ENCODE peak calls at places on chromosomes 12 and 14, in ten cellular contexts. P, D, I, W, T, B, U, G, M and N are unnamed samples.

GRCh38 chr14:78836777-78837176 is 666.6 kb downstream of the NRXN3 start:
- DNase-seq in P (no peak), D (peak), I (peak), W (no peak), T (peak), B (no peak), U (no peak), G (peak), M (peak), N (no peak)

GRCh38 chr12:117489671-117490070 is 128.2 kb upstream of the NOS1 start:
- DNase-seq in P (no peak), D (no peak), I (no peak), W (no peak), T (peak), B (no peak), U (no peak), G (peak), M (no peak), N (no peak)

GRCh38 chr12:53047221-53048032 is 2.4 kb upstream of the TNS2 start:
- DNase-seq in P (peak), D (peak), I (no peak), W (peak), T (peak), B (peak), U (peak), G (peak), M (peak), N (peak)

GRCh38 chr12:61412209-61412608 is 848.0 kb upstream of the USP15 start:
- DNase-seq in P (no peak), D (no peak), I (no peak), W (no peak), T (no peak), B (no peak), U (no peak), G (no peak), M (no peak), N (no peak)

GRCh38 chr12:130872179-130873096 is 572 bp downstream of the RAN start:
- DNase-seq in P (no peak), D (peak), I (no peak), W (peak), T (no peak), B (peak), U (peak), G (peak), M (peak), N (peak)

GRCh38 chr12:132619301-132620112 is 931 bp downstream of the P2RX2 start:
- DNase-seq in P (no peak), D (peak), I (no peak), W (no peak), T (no peak), B (no peak), U (no peak), G (no peak), M (no peak), N (no peak)

GRCh38 chr12:51926718-51927117 is 19.4 kb downstream of the ACVRL1 start:
- DNase-seq in P (no peak), D (peak), I (no peak), W (no peak), T (peak), B (peak), U (no peak), G (no peak), M (no peak), N (no peak)

GRCh38 chr14:71206766-71207371 is 299.6 kb downstream of the PCNX1 start:
- DNase-seq in P (peak), D (no peak), I (peak), W (peak), T (peak), B (peak), U (no peak), G (no peak), M (no peak), N (no peak)

GRCh38 chr12:131736807-131737484 is 26.1 kb downstream of the SFSWAP start:
- DNase-seq in P (no peak), D (no peak), I (no peak), W (no peak), T (peak), B (no peak), U (no peak), G (no peak), M (peak), N (no peak)

GRCh38 chr12:132508248-132508740 is 18.3 kb downstream of the FBRSL1 start:
- DNase-seq in P (no peak), D (no peak), I (no peak), W (no peak), T (no peak), B (no peak), U (no peak), G (no peak), M (no peak), N (no peak)

GRCh38 chr12:43896496-43896895 is 60.6 kb downstream of the TMEM117 start:
- DNase-seq in P (no peak), D (no peak), I (peak), W (no peak), T (no peak), B (no peak), U (no peak), G (no peak), M (no peak), N (no peak)

GRCh38 chr12:20443792-20444191 is 75.5 kb downstream of the PDE3A start:
- DNase-seq in P (no peak), D (no peak), I (no peak), W (no peak), T (no peak), B (no peak), U (no peak), G (no peak), M (no peak), N (no peak)

GRCh38 chr12:111570090-111570961 is 28.8 kb downstream of the ATXN2 start:
- DNase-seq in P (no peak), D (no peak), I (peak), W (no peak), T (peak), B (no peak), U (no peak), G (no peak), M (no peak), N (no peak)

GRCh38 chr14:25011095-25011494 is 38.9 kb downstream of the STXBP6 start:
- DNase-seq in P (no peak), D (no peak), I (no peak), W (no peak), T (no peak), B (no peak), U (no peak), G (no peak), M (no peak), N (no peak)

GRCh38 chr12:114657597-114657920 is 26.4 kb downstream of the TBX3 start:
- DNase-seq in P (no peak), D (no peak), I (no peak), W (no peak), T (no peak), B (no peak), U (no peak), G (no peak), M (no peak), N (no peak)

GRCh38 chr12:59803735-59804134 is 207.9 kb downstream of the SLC16A7 start:
- DNase-seq in P (no peak), D (no peak), I (no peak), W (no peak), T (no peak), B (no peak), U (no peak), G (no peak), M (no peak), N (no peak)

GRCh38 chr12:62866451-62867082 is 68.4 kb downstream of the PPM1H start:
- DNase-seq in P (no peak), D (no peak), I (no peak), W (no peak), T (no peak), B (no peak), U (no peak), G (no peak), M (no peak), N (no peak)

GRCh38 chr12:97047361-97047760 is 140.3 kb downstream of the NEDD1 start:
- DNase-seq in P (no peak), D (no peak), I (no peak), W (no peak), T (no peak), B (no peak), U (no peak), G (no peak), M (no peak), N (no peak)

GRCh38 chr14:36884049-36884448 is 222.4 kb downstream of the PAX9 start:
- DNase-seq in P (no peak), D (no peak), I (no peak), W (no peak), T (no peak), B (no peak), U (no peak), G (no peak), M (no peak), N (no peak)

GRCh38 chr14:33451211-33451610 is 499.7 kb downstream of the EGLN3 start:
- DNase-seq in P (no peak), D (no peak), I (no peak), W (no peak), T (no peak), B (no peak), U (no peak), G (no peak), M (no peak), N (no peak)

GRCh38 chr14:35879654-35880249 is 53.6 kb downstream of the BRMS1L start:
- DNase-seq in P (no peak), D (no peak), I (no peak), W (no peak), T (peak), B (no peak), U (no peak), G (no peak), M (no peak), N (no peak)

GRCh38 chr14:55383039-55383438 is 28.6 kb downstream of the ATG14 start:
- DNase-seq in P (no peak), D (no peak), I (no peak), W (no peak), T (peak), B (peak), U (no peak), G (no peak), M (no peak), N (no peak)

GRCh38 chr12:64892561-64892960 is 68.1 kb downstream of the TBC1D30 start:
- DNase-seq in P (no peak), D (no peak), I (no peak), W (no peak), T (no peak), B (no peak), U (no peak), G (no peak), M (no peak), N (no peak)

GRCh38 chr12:64889434-64890216 is 65.2 kb downstream of the TBC1D30 start:
- DNase-seq in P (no peak), D (no peak), I (no peak), W (no peak), T (peak), B (no peak), U (no peak), G (no peak), M (no peak), N (no peak)

GRCh38 chr12:64893961-64894360 is 69.5 kb downstream of the TBC1D30 start:
- DNase-seq in P (no peak), D (no peak), I (peak), W (no peak), T (peak), B (no peak), U (no peak), G (no peak), M (no peak), N (no peak)

GRCh38 chr12:64891629-64892028 is 67.2 kb downstream of the TBC1D30 start:
- DNase-seq in P (no peak), D (no peak), I (no peak), W (no peak), T (no peak), B (no peak), U (no peak), G (no peak), M (no peak), N (no peak)

DNA sequence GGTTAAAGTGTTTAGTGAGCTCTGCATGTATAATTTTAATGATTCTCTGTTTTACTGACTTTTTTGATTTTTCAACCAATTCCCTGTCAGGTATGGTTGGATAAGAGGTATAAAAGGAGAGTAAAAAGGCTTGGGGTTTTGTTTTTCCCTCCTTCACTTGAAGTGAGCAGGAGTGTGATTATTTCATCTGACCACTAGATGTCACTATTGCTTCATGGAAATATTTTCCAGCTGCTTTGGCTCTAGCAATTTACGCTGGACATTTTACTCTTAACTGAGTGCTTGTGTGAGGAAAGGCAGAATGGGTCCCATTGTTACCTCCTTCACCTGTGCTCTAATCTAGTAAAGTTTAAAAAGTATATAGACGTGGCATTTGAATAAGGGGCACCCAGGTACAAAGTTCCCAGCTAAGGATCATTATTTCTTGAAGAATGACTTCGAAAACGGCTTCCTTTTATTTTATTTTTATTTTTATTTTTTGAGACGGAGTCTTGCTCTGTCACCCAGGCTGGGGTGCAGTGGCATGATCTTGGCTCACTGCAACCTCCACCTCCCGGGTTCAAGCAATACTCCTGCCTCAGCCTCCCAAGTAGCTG is 66.5 kb downstream of the TBC1D30 start:
- DNase-seq in P (no peak), D (no peak), I (peak), W (no peak), T (peak), B (no peak), U (no peak), G (no peak), M (no peak), N (no peak)
- TF ChIP-seq CTCF in P (peak), D (peak), I (peak), W (peak), T (peak), B (peak), U (peak), G (peak), M (peak), N (peak)

DNA sequence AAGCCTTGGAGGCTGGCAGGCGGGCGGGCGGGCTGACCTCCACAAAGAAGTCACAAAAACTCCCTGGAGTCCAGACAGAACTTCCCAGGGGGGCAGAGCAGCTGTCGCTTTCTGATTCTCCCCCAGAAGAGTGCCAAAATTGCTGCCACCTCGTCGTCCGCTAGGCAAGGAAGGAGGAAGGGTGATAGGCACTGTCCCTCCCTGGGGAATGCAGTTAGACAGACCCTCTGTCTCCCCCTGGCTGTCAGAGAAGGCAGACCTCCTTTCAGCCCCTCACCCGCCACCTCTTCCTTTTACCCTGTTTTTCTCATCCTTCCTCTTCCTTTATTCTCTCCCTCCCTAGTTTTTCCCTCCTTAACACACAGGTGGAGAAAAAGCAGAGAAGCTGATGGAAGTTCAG is 18.7 kb downstream of the GRIN2B start:
- DNase-seq in P (no peak), D (no peak), I (no peak), W (no peak), T (no peak), B (no peak), U (no peak), G (no peak), M (no peak), N (no peak)
- TF ChIP-seq CTCF in P (no peak), D (no peak), I (no peak), W (no peak), T (peak), B (no peak), U (no peak), G (no peak), M (no peak), N (no peak)

GRCh38 chr14:52551696-52552062 is 626 bp downstream of the TXNDC16 start:
- DNase-seq in P (no peak), D (no peak), I (no peak), W (no peak), T (peak), B (no peak), U (no peak), G (no peak), M (no peak), N (no peak)
- TF ChIP-seq CTCF in P (no peak), D (no peak), I (peak), W (peak), T (peak), B (no peak), U (peak), G (no peak), M (no peak), N (no peak)

GRCh38 chr14:59582161-59582560 is 5.5 kb upstream of the CCDC175 start:
- DNase-seq in P (no peak), D (no peak), I (no peak), W (no peak), T (no peak), B (no peak), U (no peak), G (no peak), M (no peak), N (no peak)

GRCh38 chr14:59576332-59577294 is at the start of gene CCDC175:
- DNase-seq in P (peak), D (peak), I (peak), W (peak), T (peak), B (peak), U (peak), G (peak), M (peak), N (peak)
- TF ChIP-seq CTCF in P (peak), D (peak), I (peak), W (peak), T (peak), B (peak), U (peak), G (peak), M (peak), N (peak)

GRCh38 chr12:57803317-57803893 is 15.1 kb downstream of the AVIL start:
- DNase-seq in P (no peak), D (peak), I (no peak), W (peak), T (peak), B (no peak), U (no peak), G (no peak), M (peak), N (peak)
- TF ChIP-seq CTCF in P (peak), D (peak), I (peak), W (peak), T (peak), B (peak), U (peak), G (peak), M (peak), N (peak)

DNA sequence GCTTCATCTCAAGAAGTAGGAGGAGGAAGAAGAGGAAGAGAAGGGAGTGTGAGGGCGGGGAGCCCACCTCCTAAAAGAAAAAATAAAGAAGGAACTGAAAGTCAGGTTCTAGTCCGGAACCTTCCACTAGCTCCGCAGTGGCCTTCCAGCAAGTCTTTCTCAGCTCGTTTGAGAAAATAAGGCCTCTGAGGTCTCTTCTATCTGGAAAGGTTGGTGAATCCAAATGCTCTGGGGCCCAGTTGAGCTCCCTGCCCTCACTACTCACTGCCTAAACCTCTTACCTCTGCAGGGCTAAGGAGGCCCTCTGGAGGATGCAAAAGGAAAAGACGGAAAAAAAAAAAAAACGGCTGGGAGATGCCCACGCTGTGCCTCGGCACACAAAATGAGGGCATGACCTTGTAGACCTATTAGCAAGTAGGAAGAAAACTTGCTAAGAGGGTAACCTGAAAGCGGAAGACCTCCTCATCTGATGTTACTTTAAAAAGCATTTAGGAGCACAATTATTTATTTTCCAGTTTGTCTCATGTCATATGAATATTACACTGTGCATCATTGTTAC is 35.9 kb downstream of the FBLN5 start:
- DNase-seq in P (no peak), D (no peak), I (no peak), W (no peak), T (peak), B (no peak), U (no peak), G (no peak), M (no peak), N (no peak)
- TF ChIP-seq CTCF in P (peak), D (no peak), I (peak), W (peak), T (peak), B (peak), U (peak), G (peak), M (peak), N (peak)

GRCh38 chr14:69766984-69767368 is at the start of gene SRSF5:
- DNase-seq in P (peak), D (peak), I (peak), W (peak), T (peak), B (peak), U (peak), G (peak), M (peak), N (peak)
- TF ChIP-seq CTCF in P (no peak), D (no peak), I (no peak), W (no peak), T (no peak), B (no peak), U (no peak), G (no peak), M (no peak), N (no peak)

GRCh38 chr12:92326877-92327276 is 181.2 kb upstream of the BTG1 start:
- DNase-seq in P (no peak), D (no peak), I (no peak), W (no peak), T (no peak), B (no peak), U (no peak), G (no peak), M (no peak), N (no peak)
- TF ChIP-seq CTCF in P (no peak), D (no peak), I (no peak), W (no peak), T (no peak), B (no peak), U (no peak), G (no peak), M (no peak), N (no peak)

GRCh38 chr14:73800970-73801515 is 50.6 kb upstream of the PTGR2 start:
- DNase-seq in P (no peak), D (no peak), I (no peak), W (no peak), T (no peak), B (no peak), U (no peak), G (no peak), M (no peak), N (no peak)

GRCh38 chr14:73807439-73807838 is 44.2 kb upstream of the PTGR2 start:
- DNase-seq in P (no peak), D (no peak), I (no peak), W (no peak), T (no peak), B (no peak), U (no peak), G (no peak), M (no peak), N (no peak)

GRCh38 chr14:73804636-73805035 is 47.0 kb upstream of the PTGR2 start:
- DNase-seq in P (no peak), D (no peak), I (no peak), W (no peak), T (no peak), B (no peak), U (no peak), G (no peak), M (no peak), N (no peak)

GRCh38 chr14:73797540-73797925 is 54.1 kb upstream of the PTGR2 start:
- DNase-seq in P (no peak), D (peak), I (no peak), W (no peak), T (no peak), B (no peak), U (no peak), G (no peak), M (no peak), N (no peak)

GRCh38 chr14:73802431-73803188 is 49.0 kb upstream of the PTGR2 start:
- DNase-seq in P (no peak), D (no peak), I (no peak), W (no peak), T (no peak), B (no peak), U (no peak), G (no peak), M (no peak), N (no peak)
- TF ChIP-seq CTCF in P (no peak), D (no peak), I (no peak), W (no peak), T (no peak), B (no peak), U (no peak), G (no peak), M (no peak), N (no peak)